ENCODE peak calls at places on chromosomes 4 and X, in ten cellular contexts. X, U, F, R, Y, Z, P, J, V and M are unnamed samples.

GRCh38 chr4:32394255-32394654 is 1674.1 kb downstream of the PCDH7 start:
- DNase-seq in X (no peak), U (no peak), F (no peak), R (no peak), Y (no peak), Z (no peak), P (no peak), J (no peak), V (no peak), M (no peak)

GRCh38 chr4:102503831-102504786 is 3.0 kb downstream of the NFKB1 start:
- DNase-seq in X (no peak), U (no peak), F (no peak), R (no peak), Y (no peak), Z (no peak), P (no peak), J (no peak), V (no peak), M (no peak)

GRCh38 chr4:41859106-41859505 is 76.1 kb upstream of the TMEM33 start:
- DNase-seq in X (no peak), U (no peak), F (no peak), R (no peak), Y (no peak), Z (no peak), P (no peak), J (no peak), V (no peak), M (no peak)

GRCh38 chr4:48079972-48080391 is 54.1 kb downstream of the TXK start:
- DNase-seq in X (no peak), U (no peak), F (no peak), R (no peak), Y (no peak), Z (no peak), P (no peak), J (peak; percentile 20), V (no peak), M (no peak)

GRCh38 chr4:169314906-169315305 is 44.1 kb upstream of the SH3RF1 start:
- DNase-seq in X (no peak), U (peak; percentile 37), F (peak; percentile 70), R (peak; percentile 72), Y (no peak), Z (peak; percentile 91), P (peak; percentile 31), J (peak; percentile 87), V (no peak), M (peak; percentile 82)

GRCh38 chr4:11397146-11397545 is 31.5 kb downstream of the HS3ST1 start:
- DNase-seq in X (no peak), U (peak; percentile 36), F (no peak), R (no peak), Y (no peak), Z (no peak), P (no peak), J (peak; percentile 17), V (no peak), M (no peak)

GRCh38 chrX:66638591-66639500 is at the start of gene EDA2R:
- DNase-seq in X (peak; percentile 83), U (no peak), F (peak; percentile 87), R (no peak), Y (peak; percentile 5), Z (no peak), P (peak; percentile 54), J (peak; percentile 64), V (no peak), M (no peak)

GRCh38 chr4:5974321-5974720 is 43.9 kb downstream of the C4orf50 start:
- DNase-seq in X (no peak), U (no peak), F (no peak), R (no peak), Y (no peak), Z (no peak), P (no peak), J (no peak), V (no peak), M (no peak)

GRCh38 chr4:22458112-22458511 is 57.8 kb downstream of the ADGRA3 start:
- DNase-seq in X (no peak), U (no peak), F (no peak), R (no peak), Y (no peak), Z (no peak), P (no peak), J (peak; percentile 25), V (no peak), M (no peak)

GRCh38 chrX:17527932-17528331 is 152.9 kb downstream of the NHS start:
- DNase-seq in X (peak; percentile 23), U (no peak), F (no peak), R (no peak), Y (peak; percentile 27), Z (no peak), P (no peak), J (no peak), V (no peak), M (no peak)

GRCh38 chr4:173040200-173040599 is 128.4 kb upstream of the GALNT7 start:
- DNase-seq in X (peak; percentile 15), U (no peak), F (peak; percentile 4), R (no peak), Y (no peak), Z (no peak), P (no peak), J (no peak), V (no peak), M (no peak)

GRCh38 chrX:126670258-126670657 is 117.6 kb upstream of the DCAF12L1 start:
- DNase-seq in X (no peak), U (no peak), F (no peak), R (no peak), Y (no peak), Z (no peak), P (no peak), J (no peak), V (no peak), M (no peak)

GRCh38 chrX:10482708-10483107 is 137.7 kb downstream of the MID1 start:
- DNase-seq in X (no peak), U (no peak), F (no peak), R (no peak), Y (no peak), Z (no peak), P (no peak), J (no peak), V (no peak), M (no peak)

GRCh38 chr4:121177238-121178137 is 13.4 kb upstream of the TNIP3 start:
- DNase-seq in X (peak; percentile 30), U (no peak), F (no peak), R (no peak), Y (no peak), Z (no peak), P (no peak), J (no peak), V (no peak), M (no peak)

GRCh38 chrX:83501003-83501402 is 7.1 kb upstream of the POU3F4 start:
- DNase-seq in X (peak; percentile 34), U (no peak), F (no peak), R (no peak), Y (no peak), Z (no peak), P (no peak), J (no peak), V (no peak), M (no peak)

GRCh38 chr4:105620640-105621323 is 68.4 kb downstream of the ARHGEF38 start:
- DNase-seq in X (no peak), U (peak; percentile 16), F (peak; percentile 57), R (no peak), Y (no peak), Z (no peak), P (peak; percentile 2), J (peak; percentile 27), V (no peak), M (no peak)

GRCh38 chrX:21975827-21976226 is 35.3 kb downstream of the SMS start:
- DNase-seq in X (no peak), U (no peak), F (peak; percentile 89), R (no peak), Y (no peak), Z (no peak), P (no peak), J (peak; percentile 48), V (no peak), M (no peak)

GRCh38 chr4:69470561-69470960 is 25.1 kb downstream of the UGT2B4 start:
- DNase-seq in X (no peak), U (no peak), F (no peak), R (no peak), Y (no peak), Z (no peak), P (peak; percentile 0), J (no peak), V (no peak), M (no peak)
- TF ChIP-seq CTCF in X (peak; percentile 40), U (no peak), F (no peak), R (no peak), Y (no peak), Z (peak; percentile 11), P (no peak), J (no peak), V (no peak), M (no peak)

GRCh38 chr4:112266823-112267222 is 18.9 kb downstream of the TIFA start:
- DNase-seq in X (peak; percentile 18), U (no peak), F (peak; percentile 52), R (no peak), Y (no peak), Z (no peak), P (no peak), J (peak; percentile 36), V (no peak), M (no peak)
- H3K4me1 ChIP-seq in X (no peaks in the 10 kb centered on the region), U (no peaks in the 10 kb centered on the region), F (peaks cover 3% of the 10 kb centered on the region), R (no peaks in the 10 kb centered on the region), Y (no peaks in the 10 kb centered on the region), Z (no peaks in the 10 kb centered on the region), P (peaks cover 8% of the 10 kb centered on the region), J (no peaks in the 10 kb centered on the region), V (no peaks in the 10 kb centered on the region), M (no peaks in the 10 kb centered on the region)

DNA sequence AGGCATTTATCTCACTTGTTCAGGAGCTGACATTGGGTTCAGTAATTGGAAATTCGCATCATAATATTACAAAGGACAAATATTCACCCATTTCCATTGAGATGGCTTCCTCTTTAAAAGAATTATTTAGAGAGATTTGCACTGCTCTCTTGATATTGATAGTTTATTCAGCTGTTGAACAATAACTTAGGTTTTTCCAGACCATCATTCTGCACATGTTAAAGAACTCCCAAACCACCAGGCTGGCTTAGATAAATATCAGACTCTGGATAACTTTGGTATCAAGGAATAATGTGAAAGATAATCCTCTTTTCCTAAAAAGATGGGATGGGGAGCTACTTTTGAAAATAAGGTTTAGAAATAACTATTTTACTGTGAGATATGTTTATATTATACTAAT is 154.0 kb downstream of the GASK1B start:
- DNase-seq in X (no peak), U (no peak), F (no peak), R (no peak), Y (no peak), Z (no peak), P (no peak), J (no peak), V (no peak), M (no peak)
- H3K27ac ChIP-seq in X (no peak overlapping the region), U (no peak overlapping the region), F (no peak overlapping the region), R (no peak overlapping the region), Y (no peak overlapping the region), Z (no peak overlapping the region), P (peak overlapping the region; percentile 1), J (no peak overlapping the region), V (no peak overlapping the region), M (no peak overlapping the region)

DNA sequence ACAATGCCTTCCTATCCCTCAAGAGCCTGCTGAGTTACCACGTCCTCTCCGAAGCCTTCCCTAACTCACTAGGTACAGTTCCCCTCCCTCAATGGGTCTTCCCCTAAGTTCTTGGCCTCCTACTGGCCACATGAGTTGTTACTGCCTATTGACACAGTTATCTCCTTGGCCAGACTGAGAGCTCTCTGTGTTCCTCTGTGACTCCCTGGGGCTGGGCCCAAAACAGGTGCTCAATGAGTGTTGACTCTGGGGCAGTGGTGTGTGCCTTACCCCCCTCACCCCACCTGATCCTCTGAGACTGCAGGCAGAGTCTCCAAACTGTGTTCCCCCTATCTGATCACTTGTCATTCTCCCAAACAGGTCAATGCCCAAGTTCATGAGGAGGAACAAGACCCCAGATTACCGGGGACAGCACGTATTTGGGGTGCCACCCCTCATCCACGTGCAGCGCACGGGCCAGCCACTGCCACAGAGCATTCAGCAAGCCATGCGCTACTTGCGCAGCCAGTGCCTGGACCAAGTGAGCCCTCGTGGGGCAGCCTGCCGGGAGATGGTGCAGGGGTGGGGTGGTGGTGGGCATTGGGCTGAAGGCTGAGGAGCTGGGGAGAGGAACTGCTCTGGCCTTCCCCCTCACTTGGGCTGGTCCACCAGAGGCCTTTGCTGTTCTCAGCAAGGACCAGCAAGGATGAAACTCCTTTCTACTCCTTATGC is 72.6 kb downstream of the STARD8 start:
- DNase-seq in X (peak; percentile 17), U (no peak), F (no peak), R (peak; percentile 48), Y (no peak), Z (peak; percentile 55), P (no peak), J (no peak), V (no peak), M (no peak)
- TF ChIP-seq CTCF in X (peak; percentile 24), U (no peak), F (peak; percentile 8), R (no peak), Y (no peak), Z (no peak), P (no peak), J (no peak), V (no peak), M (no peak)